ENCODE peak calls at places on chromosomes 12 and 14, in seven cellular contexts. Q, W, J, M, A, N and B are unnamed samples.

GRCh38 chr12:78938341-78939084 is 73.9 kb downstream of the SYT1 start:
- DNase-seq in M (no peak), W (no peak), N (no peak), A (no peak), J (no peak), Q (no peak), B (no peak)

GRCh38 chr12:116244001-116244400 is 33.5 kb downstream of the MED13L start:
- DNase-seq in N (no peak), Q (no peak), A (no peak), M (no peak), J (no peak), W (no peak), B (no peak)

GRCh38 chr14:91349481-91350074 is 68.0 kb downstream of the CCDC88C start:
- DNase-seq in W (no peak), A (no peak), Q (no peak), J (no peak), M (no peak), N (no peak), B (peak)

GRCh38 chr14:105348945-105349699 is 34.6 kb downstream of the PACS2 start:
- DNase-seq in A (no peak), N (no peak), W (no peak), J (no peak), M (no peak), Q (no peak), B (no peak)

GRCh38 chr12:121980211-121980891 is 41.3 kb upstream of the BCL7A start:
- DNase-seq in W (no peak), Q (no peak), N (no peak), A (no peak), M (no peak), J (no peak), B (peak)

GRCh38 chr12:132118876-132119275 is 25.2 kb downstream of the DDX51 start:
- DNase-seq in N (no peak), J (no peak), Q (no peak), W (no peak), A (no peak), M (no peak), B (no peak)

GRCh38 chr12:9856154-9856553 is 13.0 kb downstream of the CLEC2B start:
- DNase-seq in M (no peak), A (no peak), W (no peak), N (no peak), Q (no peak), J (no peak), B (no peak)

GRCh38 chr12:6178981-6179761 is 21.0 kb upstream of the CD9 start:
- DNase-seq in W (no peak), A (no peak), N (no peak), Q (no peak), M (no peak), J (no peak), B (no peak)

GRCh38 chr12:725076-725475 is 27.3 kb upstream of the WNK1 start:
- DNase-seq in J (no peak), Q (no peak), W (no peak), A (no peak), M (no peak), N (no peak), B (no peak)

GRCh38 chr12:85445060-85445938 is 165.3 kb downstream of the ALX1 start:
- DNase-seq in J (peak), A (no peak), W (no peak), N (no peak), Q (no peak), M (no peak), B (no peak)

GRCh38 chr14:74257988-74258704 is 18.9 kb downstream of the VSX2 start:
- DNase-seq in W (no peak), N (no peak), A (no peak), J (no peak), Q (no peak), M (no peak), B (no peak)

GRCh38 chr14:56870336-56870735 is 60.1 kb upstream of the OTX2 start:
- DNase-seq in M (no peak), Q (no peak), J (no peak), A (no peak), W (no peak), N (no peak), B (no peak)

GRCh38 chr14:83425138-83425537 is 1891.5 kb upstream of the SEL1L start:
- DNase-seq in N (no peak), A (no peak), J (no peak), M (no peak), Q (no peak), W (peak), B (no peak)

GRCh38 chr14:24367506-24368214 is at the start of gene NFATC4:
- DNase-seq in Q (no peak), N (peak), W (no peak), A (peak), M (no peak), J (peak), B (peak)

GRCh38 chr14:39376671-39377403 is 55.4 kb downstream of the FBXO33 start:
- DNase-seq in N (no peak), Q (no peak), J (no peak), W (no peak), M (no peak), A (no peak), B (no peak)

GRCh38 chr14:91728616-91729183 is 3.2 kb downstream of the CATSPERB start:
- DNase-seq in J (no peak), N (no peak), M (no peak), W (no peak), Q (no peak), A (no peak), B (no peak)

GRCh38 chr12:1777798-1778197 is 42.6 kb upstream of the LRTM2 start:
- DNase-seq in M (no peak), N (no peak), J (no peak), A (no peak), Q (no peak), W (peak), B (no peak)

GRCh38 chr12:92275443-92276154 is 130.0 kb upstream of the BTG1 start:
- DNase-seq in N (no peak), M (no peak), Q (no peak), W (no peak), A (no peak), J (no peak), B (no peak)

GRCh38 chr12:112283541-112283940 is 98.7 kb downstream of the HECTD4 start:
- DNase-seq in A (no peak), N (no peak), W (no peak), Q (no peak), M (no peak), J (no peak), B (no peak)

GRCh38 chr12:20044836-20045235 is 323.5 kb upstream of the PDE3A start:
- DNase-seq in N (no peak), J (no peak), Q (no peak), A (no peak), W (no peak), M (no peak), B (no peak)

GRCh38 chr14:69518341-69519101 is 34.0 kb downstream of the PLEKHD1 start:
- DNase-seq in A (no peak), W (no peak), Q (no peak), M (no peak), J (no peak), N (no peak), B (no peak)

GRCh38 chr14:76564471-76565119 is 188.7 kb downstream of the ESRRB start:
- DNase-seq in W (no peak), M (no peak), A (no peak), Q (no peak), N (no peak), J (no peak), B (no peak)

GRCh38 chr14:30185832-30186231 is 258.2 kb upstream of the PRKD1 start:
- DNase-seq in J (no peak), N (no peak), A (no peak), M (no peak), Q (no peak), W (no peak), B (no peak)
- TF ChIP-seq CTCF in J (no peak), N (no peak), A (no peak), M (no peak), Q (no peak), W (no peak), B (no peak)

GRCh38 chr12:123266679-123267277 is 4.9 kb downstream of the CDK2AP1 start:
- DNase-seq in A (peak), N (no peak), Q (no peak), W (no peak), M (no peak), J (no peak), B (no peak)

GRCh38 chr12:123263196-123263817 is 8.3 kb downstream of the CDK2AP1 start:
- DNase-seq in J (no peak), A (no peak), W (no peak), N (no peak), M (no peak), Q (no peak), B (no peak)

GRCh38 chr12:123267335-123267920 is 4.2 kb downstream of the CDK2AP1 start:
- DNase-seq in Q (no peak), N (no peak), M (no peak), A (no peak), J (no peak), W (no peak), B (no peak)

GRCh38 chr12:123265851-123266678 is 5.6 kb downstream of the CDK2AP1 start:
- DNase-seq in Q (no peak), N (no peak), W (no peak), M (no peak), A (peak), J (no peak), B (peak)

GRCh38 chr12:123264642-123265041 is 7.0 kb downstream of the CDK2AP1 start:
- DNase-seq in J (no peak), A (no peak), W (no peak), N (no peak), Q (peak), M (no peak), B (peak)
- TF ChIP-seq CTCF in J (no peak), A (peak), W (no peak), N (peak), Q (no peak), M (peak), B (no peak)

GRCh38 chr12:131094831-131095805 is 141.4 kb downstream of the ADGRD1 start:
- DNase-seq in Q (peak), M (peak), N (no peak), A (peak), W (no peak), J (peak), B (no peak)

GRCh38 chr12:131098178-131098981 is 144.7 kb downstream of the ADGRD1 start:
- DNase-seq in J (peak), Q (peak), N (peak), A (peak), M (peak), W (no peak), B (no peak)

GRCh38 chr12:131095826-131096680 is 142.3 kb downstream of the ADGRD1 start:
- DNase-seq in W (no peak), N (peak), A (no peak), J (peak), Q (peak), M (peak), B (no peak)

GRCh38 chr12:131097247-131098177 is 143.8 kb downstream of the ADGRD1 start:
- DNase-seq in J (peak), M (peak), Q (peak), N (peak), W (no peak), A (peak), B (no peak)

GRCh38 chr12:131096681-131097181 is 143.0 kb downstream of the ADGRD1 start:
- DNase-seq in J (peak), A (peak), M (peak), W (no peak), Q (peak), N (peak), B (no peak)
- TF ChIP-seq CTCF in J (no peak), A (no peak), M (no peak), W (no peak), Q (no peak), N (no peak), B (no peak)

DNA sequence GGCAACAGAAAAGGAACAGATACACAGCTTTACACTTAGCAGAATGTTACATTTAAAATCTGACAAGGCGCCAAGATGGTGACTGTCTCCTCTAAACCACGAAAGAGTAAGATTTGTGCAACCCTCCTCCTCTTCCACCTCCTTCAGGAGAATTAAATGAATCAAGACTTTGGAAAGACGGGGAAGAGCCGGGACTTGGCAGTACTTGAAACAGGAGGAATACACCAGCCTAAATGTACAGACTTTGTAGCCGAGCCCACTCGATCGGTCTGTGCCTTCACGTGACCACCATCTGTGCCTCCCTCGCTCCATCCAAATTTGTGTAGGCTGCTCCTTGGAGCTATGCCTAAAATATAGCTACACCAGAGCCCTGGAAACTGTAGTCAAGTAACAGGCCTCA is 38.2 kb downstream of the SSPN start:
- DNase-seq in A (no peak), M (no peak), J (no peak), N (no peak), Q (no peak), W (no peak), B (no peak)
- TF ChIP-seq CTCF in A (no peak), M (no peak), J (no peak), N (no peak), Q (no peak), W (no peak), B (no peak)

DNA sequence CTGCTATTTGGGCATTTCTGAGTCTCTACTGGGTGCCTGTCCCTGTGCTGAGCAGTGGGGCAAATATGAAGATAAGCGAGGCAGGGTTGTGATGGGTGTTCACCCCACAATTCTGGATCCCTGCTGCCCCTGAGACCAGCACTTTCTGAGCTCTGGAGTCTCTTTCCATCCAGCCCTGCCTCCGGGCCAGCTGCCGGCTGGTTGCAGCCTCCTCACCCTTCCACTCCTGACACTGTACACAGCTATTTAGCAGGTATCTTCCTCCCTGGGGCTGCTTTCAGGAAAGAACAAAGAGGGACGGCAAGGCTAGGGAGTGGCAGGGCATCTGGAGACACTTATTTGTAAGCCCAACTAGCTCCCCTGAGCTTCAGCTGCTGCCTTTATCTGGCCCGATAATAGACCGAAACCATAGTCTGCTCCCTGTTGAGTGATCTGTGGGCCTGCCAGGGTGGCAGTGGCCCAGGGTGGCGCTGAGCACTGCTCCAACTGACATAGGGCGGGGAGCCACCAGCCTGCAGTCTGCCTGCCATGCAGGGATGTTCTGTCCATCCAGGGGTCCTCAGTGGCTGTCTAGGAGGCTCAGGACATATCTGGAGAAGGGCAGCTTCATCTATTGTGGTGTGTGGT is 7.6 kb upstream of the KRT80 start:
- DNase-seq in M (no peak), N (no peak), A (peak), J (no peak), W (no peak), Q (peak), B (no peak)
- TF ChIP-seq CTCF in M (no peak), N (no peak), A (no peak), J (no peak), W (no peak), Q (no peak), B (no peak)